ENCODE peak calls at places on chromosomes 3 and 15, in five cellular contexts. M is neural progenitor cell, K is H9, E is HepG2, R is K562. H is an unnamed sample.

GRCh38 chr3:126939347-126939735 is 43.6 kb upstream of the PLXNA1 start:
- DNase-seq in M (peak; percentile 51), E (no peak), R (no peak), K (no peak), H (no peak)

GRCh38 chr15:64629063-64629462 is 146.3 kb downstream of the RBPMS2 start:
- DNase-seq in E (no peak), K (no peak), M (no peak), R (no peak), H (no peak)

GRCh38 chr3:134904333-134904771 is 109.3 kb downstream of the EPHB1 start:
- DNase-seq in K (no peak), E (no peak), R (no peak), M (no peak), H (peak; percentile 95)

GRCh38 chr3:73437828-73438227 is 186.9 kb downstream of the PDZRN3 start:
- DNase-seq in R (no peak), E (no peak), M (no peak), K (no peak), H (no peak)

GRCh38 chr3:155737844-155738460 is 6.9 kb downstream of the PLCH1 start:
- DNase-seq in M (peak; percentile 15), K (no peak), E (peak; percentile 90), R (no peak), H (no peak)

GRCh38 chr15:52787549-52788098 is 2.5 kb downstream of the ONECUT1 start:
- DNase-seq in K (no peak), M (peak; percentile 33), R (no peak), E (no peak), H (no peak)

GRCh38 chr15:89469331-89470107 is 26.9 kb downstream of the RHCG start:
- DNase-seq in K (peak; percentile 65), R (no peak), M (peak; percentile 49), E (no peak), H (no peak)

GRCh38 chr3:56878046-56878445 is 76.3 kb upstream of the ARHGEF3 start:
- DNase-seq in M (no peak), K (no peak), E (no peak), R (no peak), H (peak; percentile 32)

GRCh38 chr15:65580287-65580686 is 30.6 kb downstream of the INTS14 start:
- DNase-seq in M (peak; percentile 13), R (no peak), K (no peak), E (peak; percentile 21), H (no peak)

GRCh38 chr3:46423588-46423987 is 16.5 kb downstream of the CCRL2 start:
- DNase-seq in E (peak; percentile 3), R (no peak), M (no peak), K (no peak), H (no peak)

GRCh38 chr3:156433910-156434309 is 121.0 kb downstream of the SSR3 start:
- DNase-seq in K (no peak), R (no peak), E (no peak), M (no peak), H (no peak)

GRCh38 chr15:70509282-70510272 is 253.8 kb downstream of the UACA start:
- DNase-seq in M (no peak), E (no peak), R (no peak), K (no peak), H (no peak)

GRCh38 chr3:7682822-7683229 is 818.8 kb upstream of the LMCD1 start:
- DNase-seq in R (no peak), M (no peak), K (no peak), E (no peak), H (no peak)

GRCh38 chr3:172577962-172578560 is 54.8 kb upstream of the TNFSF10 start:
- DNase-seq in K (no peak), R (no peak), E (no peak), M (no peak), H (peak; percentile 58)

DNA sequence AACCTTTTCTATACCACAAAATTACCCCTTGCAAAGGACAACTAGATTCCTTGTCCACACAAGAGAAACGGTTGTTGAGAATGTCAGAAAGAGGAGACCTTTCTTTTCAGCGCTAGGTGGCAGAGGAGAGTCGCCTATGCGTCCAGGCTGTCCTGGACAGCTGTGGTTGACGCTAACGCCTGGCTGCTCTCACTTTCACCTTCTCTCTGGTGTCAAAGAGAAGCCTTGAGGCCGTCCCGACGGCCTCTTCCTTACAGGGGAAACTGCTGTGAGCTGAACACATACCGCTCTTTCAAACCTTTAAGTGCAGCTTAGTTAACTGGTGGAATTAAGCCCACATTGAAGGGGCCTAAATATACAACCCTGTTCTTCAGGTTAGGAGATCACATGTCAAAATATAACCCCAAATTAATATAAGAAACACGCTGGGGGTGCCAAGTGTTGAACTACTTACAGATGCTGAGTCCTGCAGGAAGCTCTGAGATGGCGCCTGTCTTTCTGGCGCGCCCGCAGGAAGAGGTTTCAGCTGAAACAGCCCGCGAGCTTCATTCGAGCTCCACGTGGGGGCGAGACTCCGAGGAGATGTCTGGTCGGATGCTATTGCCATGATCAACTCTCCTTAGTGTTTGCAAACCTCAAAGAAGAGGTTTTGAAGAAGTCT is 26.1 kb upstream of the KBTBD8 start:
- DNase-seq in M (peak; percentile 90), K (peak; percentile 86), R (peak; percentile 68), E (peak; percentile 60), H (peak; percentile 69)
- H3K9ac ChIP-seq in M (no peak overlapping the region), K (no peak overlapping the region), R (no peak overlapping the region), E (no peak overlapping the region), H (peak overlapping the region; percentile 34)

GRCh38 chr15:78177447-78177873 is 28.3 kb downstream of the IDH3A start:
- DNase-seq in R (peak; percentile 64), E (peak; percentile 30), M (peak; percentile 84), K (peak; percentile 82), H (peak; percentile 24)
- TF ChIP-seq CTCF in R (peak; percentile 77), E (peak; percentile 78), M (peak; percentile 82), K (peak; percentile 87), H (peak; percentile 38)

GRCh38 chr3:13853978-13854296 is 25.9 kb downstream of the WNT7A start:
- DNase-seq in E (no peak), K (no peak), M (no peak), R (no peak), H (no peak)
- H3K4me2 ChIP-seq in E (no peak overlapping the region), K (no peak overlapping the region), M (no peak overlapping the region), R (no peak overlapping the region), H (no peak overlapping the region)

GRCh38 chr3:13235897-13236296 is 162.7 kb upstream of the IQSEC1 start:
- DNase-seq in M (no peak), K (no peak), R (no peak), E (peak; percentile 9), H (peak; percentile 62)
- H3K9ac ChIP-seq in M (no peak overlapping the region), K (no peak overlapping the region), R (peak overlapping the region; percentile 29), E (no peak overlapping the region), H (peak overlapping the region; percentile 41)

GRCh38 chr3:12829404-12829803 is 12.0 kb downstream of the RPL32 start:
- DNase-seq in E (no peak), M (no peak), K (no peak), R (no peak), H (no peak)

GRCh38 chr3:12832350-12833225 is 8.8 kb downstream of the RPL32 start:
- DNase-seq in M (no peak), E (no peak), K (no peak), R (no peak), H (no peak)

GRCh38 chr3:12829886-12830784 is 11.2 kb downstream of the RPL32 start:
- DNase-seq in M (no peak), E (no peak), K (peak; percentile 52), R (no peak), H (no peak)

GRCh38 chr3:12831582-12831866 is 9.8 kb downstream of the RPL32 start:
- DNase-seq in K (no peak), R (no peak), M (no peak), E (no peak), H (no peak)

GRCh38 chr3:12830785-12831581 is 10.4 kb downstream of the RPL32 start:
- DNase-seq in E (no peak), K (no peak), M (no peak), R (no peak), H (no peak)
- TF ChIP-seq CTCF in E (no peak), K (peak; percentile 43), M (peak; percentile 24), R (peak; percentile 34), H (peak; percentile 12)

DNA sequence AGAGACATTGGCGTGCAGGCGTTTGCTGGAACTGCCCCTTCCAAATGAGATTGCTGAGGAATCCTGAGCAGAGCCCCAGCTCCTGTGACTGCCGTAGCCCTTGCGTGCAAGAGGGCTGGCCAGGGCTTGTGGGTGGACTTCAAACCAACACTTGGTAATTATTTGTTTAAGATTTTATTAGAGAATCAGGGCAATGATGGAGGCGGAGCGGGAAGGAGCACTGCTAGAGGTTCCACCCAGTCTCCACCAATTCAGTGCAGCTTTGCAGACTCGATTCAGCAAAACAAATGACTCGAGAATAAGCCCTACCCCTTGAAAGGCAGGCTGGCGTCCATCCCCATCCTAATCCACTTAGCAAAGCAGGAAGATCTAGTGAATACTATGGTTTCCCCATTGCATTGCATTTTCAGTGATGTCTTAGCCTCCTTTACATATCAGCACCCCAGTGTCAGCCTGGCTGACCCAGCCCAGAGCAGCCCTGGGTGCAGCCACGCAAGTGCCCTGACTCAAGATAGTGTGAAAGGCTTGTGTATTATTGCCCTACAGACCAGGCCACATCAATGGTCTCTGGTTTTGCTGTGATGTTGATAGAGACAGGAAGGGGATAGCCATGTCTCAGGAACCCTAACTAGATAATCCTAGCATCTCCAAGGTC is 26.0 kb downstream of the GLDN start:
- DNase-seq in M (peak; percentile 73), R (no peak), E (no peak), K (no peak), H (no peak)
- H3K4me2 ChIP-seq in M (peak overlapping the region; percentile 37), R (no peak overlapping the region), E (peak overlapping the region; percentile 64), K (no peak overlapping the region), H (no peak overlapping the region)